ENCODE peak calls at places on chromosome 10, in ten cellular contexts. G is IMR-90, B is right lobe of liver, L is tibial nerve, J is transverse colon, V is gastrocnemius medialis, O is A549, H is heart left ventricle, Y is HCT116, A is ovary. U is an unnamed sample.

GRCh38 chr10:121648078-121648477 is 49.8 kb upstream of the FGFR2 start:
- DNase-seq in G (no peak), B (no peak), L (no peak), J (no peak), V (no peak), O (no peak), H (no peak), Y (no peak), A (no peak), U (no peak)

GRCh38 chr10:49784631-49785030 is 22.5 kb upstream of the OGDHL start:
- DNase-seq in G (no peak), B (no peak), L (no peak), J (no peak), V (no peak), O (no peak), H (no peak), Y (no peak), A (no peak), U (no peak)

GRCh38 chr10:54869022-54869421 is 68.0 kb upstream of the PCDH15 start:
- DNase-seq in G (no peak), B (no peak), L (no peak), J (no peak), V (no peak), O (no peak), H (no peak), Y (no peak), A (no peak), U (no peak)

GRCh38 chr10:108048898-108049297 is 884.4 kb upstream of the SORCS1 start:
- DNase-seq in G (no peak), B (no peak), L (no peak), J (no peak), V (no peak), O (no peak), H (no peak), Y (no peak), A (no peak), U (no peak)

GRCh38 chr10:54728511-54728910 is 72.5 kb downstream of the PCDH15 start:
- DNase-seq in G (no peak), B (no peak), L (no peak), J (no peak), V (no peak), O (no peak), H (no peak), Y (no peak), A (no peak), U (no peak)

GRCh38 chr10:124384142-124384541 is 34.6 kb downstream of the OAT start:
- DNase-seq in G (no peak), B (no peak), L (no peak), J (no peak), V (no peak), O (no peak), H (no peak), Y (no peak), A (no peak), U (no peak)

GRCh38 chr10:96548589-96548988 is 34.9 kb upstream of the TLL2 start:
- DNase-seq in G (no peak), B (no peak), L (no peak), J (no peak), V (no peak), O (no peak), H (peak), Y (no peak), A (peak), U (no peak)

GRCh38 chr10:21318768-21319167 is 206.7 kb downstream of the SKIDA1 start:
- DNase-seq in G (peak), B (no peak), L (peak), J (no peak), V (no peak), O (no peak), H (no peak), Y (no peak), A (peak), U (no peak)

GRCh38 chr10:47340613-47341170 is 7.5 kb upstream of the RBP3 start:
- DNase-seq in G (peak), B (no peak), L (peak), J (peak), V (no peak), O (peak), H (no peak), Y (peak), A (peak), U (peak)

GRCh38 chr10:120765241-120765803 is 85.8 kb upstream of the WDR11 start:
- DNase-seq in G (no peak), B (no peak), L (no peak), J (no peak), V (no peak), O (no peak), H (no peak), Y (no peak), A (no peak), U (no peak)

GRCh38 chr10:131901181-131901829 is 497 bp downstream of the PPP2R2D start:
- DNase-seq in G (peak), B (peak), L (no peak), J (peak), V (no peak), O (peak), H (peak), Y (no peak), A (peak), U (peak)

GRCh38 chr10:49562893-49563292 is 24.0 kb upstream of the ERCC6 start:
- DNase-seq in G (peak), B (no peak), L (no peak), J (no peak), V (no peak), O (no peak), H (no peak), Y (no peak), A (no peak), U (no peak)

GRCh38 chr10:77392236-77392721 is 245.3 kb downstream of the KCNMA1 start:
- DNase-seq in G (peak), B (no peak), L (no peak), J (no peak), V (no peak), O (peak), H (no peak), Y (no peak), A (no peak), U (no peak)

GRCh38 chr10:73584737-73585136 is 6.4 kb downstream of the USP54 start:
- DNase-seq in G (peak), B (no peak), L (no peak), J (no peak), V (no peak), O (no peak), H (no peak), Y (no peak), A (no peak), U (no peak)

GRCh38 chr10:31644931-31645633 is 283.5 kb downstream of the ARHGAP12 start:
- DNase-seq in G (peak), B (no peak), L (no peak), J (no peak), V (no peak), O (no peak), H (no peak), Y (no peak), A (no peak), U (no peak)

GRCh38 chr10:114550756-114551290 is 107.3 kb downstream of the ABLIM1 start:
- DNase-seq in G (peak), B (no peak), L (no peak), J (no peak), V (no peak), O (peak), H (no peak), Y (peak), A (no peak), U (no peak)

GRCh38 chr10:77456414-77456813 is 181.2 kb downstream of the KCNMA1 start:
- DNase-seq in G (peak), B (no peak), L (no peak), J (peak), V (no peak), O (no peak), H (no peak), Y (no peak), A (no peak), U (peak)

GRCh38 chr10:18594574-18595156 is 56.7 kb downstream of the NSUN6 start:
- DNase-seq in G (no peak), B (no peak), L (no peak), J (peak), V (no peak), O (no peak), H (no peak), Y (no peak), A (no peak), U (peak)

GRCh38 chr10:88243847-88244730 is 339.0 kb downstream of the RNLS start:
- DNase-seq in G (peak), B (peak), L (no peak), J (peak), V (peak), O (no peak), H (peak), Y (no peak), A (peak), U (no peak)

GRCh38 chr10:126336786-126337185 is 51.5 kb downstream of the ADAM12 start:
- DNase-seq in G (peak), B (no peak), L (no peak), J (no peak), V (no peak), O (no peak), H (no peak), Y (no peak), A (no peak), U (no peak)

GRCh38 chr10:118953598-118953997 is 75.9 kb upstream of the NANOS1 start:
- DNase-seq in G (no peak), B (no peak), L (no peak), J (no peak), V (no peak), O (no peak), H (no peak), Y (no peak), A (no peak), U (no peak)

GRCh38 chr10:127440371-127440770 is 108.7 kb upstream of the NPS start:
- DNase-seq in G (no peak), B (no peak), L (no peak), J (no peak), V (no peak), O (no peak), H (no peak), Y (no peak), A (no peak), U (no peak)

GRCh38 chr10:74081192-74081803 is 69.3 kb downstream of the AP3M1 start:
- DNase-seq in G (peak), B (no peak), L (peak), J (peak), V (no peak), O (peak), H (no peak), Y (peak), A (peak), U (peak)

GRCh38 chr10:11011966-11012365 is 5.7 kb upstream of the CELF2 start:
- DNase-seq in G (no peak), B (no peak), L (no peak), J (no peak), V (peak), O (no peak), H (no peak), Y (no peak), A (no peak), U (no peak)

DNA sequence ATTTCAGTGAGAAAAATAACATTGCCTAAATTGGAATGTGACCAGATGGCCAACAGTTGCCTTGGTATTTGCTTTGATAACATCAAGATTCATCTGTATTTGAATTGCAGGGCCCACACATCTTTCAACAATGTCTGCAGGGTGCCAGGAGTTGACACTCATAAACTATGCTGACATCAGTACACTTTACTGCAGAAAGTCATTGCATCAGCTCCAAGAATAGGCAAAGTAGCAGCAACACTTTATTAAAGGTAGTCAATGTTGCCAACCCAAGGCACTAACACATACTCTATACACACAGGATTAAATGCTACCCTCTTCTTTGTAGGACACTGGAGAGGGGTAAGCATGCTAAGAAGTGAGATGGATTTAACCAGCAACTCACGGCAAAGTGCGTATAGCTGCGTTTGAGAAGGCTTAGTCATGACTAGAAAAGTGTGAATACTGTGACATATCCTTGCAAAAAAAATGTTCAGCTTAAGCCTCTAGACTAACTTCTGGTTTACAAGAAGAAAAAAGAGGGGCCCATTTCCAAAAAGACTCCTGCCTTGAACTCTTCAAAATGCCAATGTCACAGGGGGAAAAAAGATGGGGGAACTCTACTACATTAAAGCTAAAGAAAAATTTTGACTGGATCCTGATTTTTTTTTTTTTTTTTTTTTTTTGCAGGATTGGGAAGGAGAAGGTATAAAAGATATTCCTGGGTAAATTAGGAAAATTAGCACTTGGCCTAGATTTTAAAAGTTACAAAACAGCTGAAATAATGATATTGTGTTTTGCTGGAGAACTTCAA is 2.2 kb downstream of the BBIP1 start:
- DNase-seq in G (peak), B (no peak), L (no peak), J (no peak), V (no peak), O (no peak), H (no peak), Y (no peak), A (no peak), U (no peak)
- H3K4me3 ChIP-seq in G (no peak), B (no peak), L (no peak), J (no peak), V (no peak), O (no peak), H (no peak), Y (no peak), A (no peak), U (no peak)

GRCh38 chr10:71850745-71851629 is at the start of gene PSAP:
- DNase-seq in G (peak), B (peak), L (peak), J (peak), V (peak), O (peak), H (peak), Y (peak), A (peak), U (peak)
- TF ChIP-seq POLR2A in G (peak), B (peak), L (peak), J (peak), V (peak), O (peak), H (peak), Y (peak), A (peak), U (peak)

DNA sequence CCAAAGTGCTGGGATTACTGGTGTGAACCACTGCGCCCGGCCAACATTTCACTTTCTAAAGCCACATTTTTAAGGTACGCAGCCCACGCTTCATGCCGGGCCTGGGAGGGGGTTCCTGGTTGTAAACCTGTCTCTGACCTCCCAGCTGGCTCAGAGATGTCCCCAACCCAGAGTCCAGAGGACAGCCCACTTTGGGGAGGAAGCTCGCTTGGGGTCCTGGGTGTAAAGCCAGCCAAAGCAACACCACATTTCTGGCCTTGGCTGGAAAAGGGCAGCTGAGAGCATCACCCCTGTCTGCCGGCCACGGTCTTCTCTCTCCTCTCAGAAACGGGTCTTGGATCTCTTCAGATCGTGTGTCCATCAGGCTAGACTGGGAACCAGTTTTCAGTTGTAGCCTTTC is 23.9 kb upstream of the PITRM1 start:
- DNase-seq in G (no peak), B (no peak), L (no peak), J (no peak), V (no peak), O (no peak), H (no peak), Y (no peak), A (no peak), U (no peak)
- H3K27ac ChIP-seq in G (no peak), B (no peak), L (no peak), J (no peak), V (no peak), O (peak), H (no peak), Y (no peak), A (no peak), U (no peak)

GRCh38 chr10:66505003-66505707 is 420.7 kb upstream of the LRRTM3 start:
- DNase-seq in G (peak), B (no peak), L (no peak), J (no peak), V (no peak), O (no peak), H (no peak), Y (no peak), A (no peak), U (no peak)
- H3K4me3 ChIP-seq in G (no peak), B (no peak), L (no peak), J (no peak), V (no peak), O (no peak), H (no peak), Y (no peak), A (no peak), U (no peak)

GRCh38 chr10:98266647-98267046 is 1.3 kb downstream of the LOXL4 start:
- DNase-seq in G (no peak), B (no peak), L (no peak), J (no peak), V (no peak), O (no peak), H (no peak), Y (no peak), A (no peak), U (no peak)

GRCh38 chr10:98267069-98267893 is 713 bp downstream of the LOXL4 start:
- DNase-seq in G (no peak), B (no peak), L (no peak), J (no peak), V (no peak), O (no peak), H (no peak), Y (no peak), A (no peak), U (no peak)

GRCh38 chr10:98268694-98269386 is 846 bp upstream of the LOXL4 start:
- DNase-seq in G (no peak), B (no peak), L (no peak), J (no peak), V (no peak), O (peak), H (no peak), Y (no peak), A (no peak), U (no peak)

GRCh38 chr10:98269435-98269912 is 1.5 kb upstream of the LOXL4 start:
- DNase-seq in G (peak), B (peak), L (peak), J (peak), V (peak), O (peak), H (peak), Y (peak), A (peak), U (no peak)

DNA sequence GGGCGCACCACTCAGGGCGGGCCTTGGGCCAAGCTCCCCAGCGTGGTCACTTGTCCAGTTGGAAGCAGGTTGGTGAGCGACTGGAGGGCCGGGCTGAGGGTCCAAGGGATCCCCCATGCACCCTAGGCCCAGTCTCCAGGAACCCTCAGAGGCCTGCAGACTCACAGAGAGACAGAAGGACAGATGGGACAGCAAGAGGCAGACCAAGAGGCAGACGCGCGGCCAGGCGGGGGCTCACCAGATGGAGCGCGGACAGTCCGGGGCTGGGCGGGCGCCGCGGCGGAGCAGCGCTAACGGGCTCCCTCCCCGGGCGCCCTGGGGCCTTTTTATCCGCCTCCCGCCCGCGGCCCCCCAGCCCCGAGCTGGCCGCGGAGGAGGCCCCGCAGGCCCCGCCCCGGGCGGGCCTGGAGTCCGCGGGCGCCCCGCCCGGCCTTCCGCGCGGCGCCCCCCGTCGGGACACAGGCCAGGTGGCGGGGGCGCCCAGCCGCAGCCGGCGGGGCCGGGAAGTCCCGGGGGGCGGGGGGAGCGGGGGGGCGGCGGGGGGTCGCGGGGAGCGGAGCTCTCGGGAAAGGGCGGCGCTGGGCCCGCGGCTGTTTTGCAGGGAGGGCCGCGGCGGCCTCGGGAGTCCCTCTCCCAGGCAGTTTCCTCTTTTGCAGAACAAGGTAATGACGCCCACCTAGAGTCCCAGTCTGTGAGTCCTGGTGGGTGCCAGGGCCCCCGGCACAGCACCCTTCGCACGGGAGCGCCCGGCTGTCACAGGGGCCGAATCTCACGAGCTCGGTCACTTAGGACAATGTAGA is at the start of gene LOXL4:
- DNase-seq in G (no peak), B (no peak), L (peak), J (no peak), V (no peak), O (peak), H (no peak), Y (no peak), A (peak), U (no peak)
- TF ChIP-seq POLR2A in G (no peak), B (peak), L (no peak), J (no peak), V (no peak), O (no peak), H (no peak), Y (no peak), A (no peak), U (no peak)

GRCh38 chr10:106044511-106044910 is 1120.0 kb downstream of the SORCS1 start:
- DNase-seq in G (no peak), B (no peak), L (no peak), J (no peak), V (no peak), O (no peak), H (no peak), Y (no peak), A (no peak), U (no peak)
- H3K27ac ChIP-seq in G (no peak), B (no peak), L (no peak), J (no peak), V (no peak), O (no peak), H (no peak), Y (no peak), A (no peak), U (no peak)

GRCh38 chr10:29389493-29389892 is 100.6 kb downstream of the LYZL1 start:
- DNase-seq in G (no peak), B (no peak), L (no peak), J (no peak), V (no peak), O (no peak), H (no peak), Y (no peak), A (no peak), U (no peak)
- H3K4me3 ChIP-seq in G (no peak), B (no peak), L (no peak), J (no peak), V (no peak), O (no peak), H (no peak), Y (no peak), A (no peak), U (no peak)